ENCODE peak calls at places on chromosomes 7 and 10, in six cellular contexts. S is activated T-cell treated with anti-CD3 and anti-CD28 coated beads for 1 hour; D is GM06990; T is stimulated activated CD4-positive, alpha-beta T cell treated with anti-CD3 and anti-CD28 coated beads, Interleukin-4, amount 100 ng/mL, for 4 hours; R is progenitor cell of endocrine pancreas; M is anterior cingulate cortex. E is an unnamed sample.

GRCh38 chr10:86169506-86170254 is 196.9 kb downstream of the GRID1 start:
- DNase-seq in S (no peak), D (no peak), T (no peak), R (no peak), M (no peak), E (no peak)

GRCh38 chr10:34488476-34489130 is 326.5 kb downstream of the PARD3 start:
- DNase-seq in S (no peak), D (no peak), T (no peak), R (no peak), M (no peak), E (no peak)

GRCh38 chr7:98137826-98138151 is 31.1 kb downstream of the LMTK2 start:
- DNase-seq in S (no peak), D (peak), T (no peak), R (no peak), M (no peak), E (no peak)

GRCh38 chr10:10865303-10865702 is 152.4 kb upstream of the CELF2 start:
- DNase-seq in S (no peak), D (no peak), T (no peak), R (no peak), M (no peak), E (no peak)

GRCh38 chr10:77890097-77890496 is 36.5 kb downstream of the DLG5 start:
- DNase-seq in S (no peak), D (no peak), T (no peak), R (no peak), M (no peak), E (no peak)

GRCh38 chr7:24283900-24284698 is at the start of gene NPY:
- DNase-seq in S (no peak), D (peak), T (peak), R (no peak), M (no peak), E (no peak)

GRCh38 chr10:42980553-42981357 is 96.1 kb upstream of the RET start:
- DNase-seq in S (no peak), D (no peak), T (no peak), R (peak), M (no peak), E (no peak)

GRCh38 chr7:19920705-19921104 is 147.3 kb upstream of the TMEM196 start:
- DNase-seq in S (no peak), D (no peak), T (no peak), R (no peak), M (no peak), E (no peak)

GRCh38 chr10:87816842-87817178 is 1.2 kb downstream of the ATAD1 start:
- DNase-seq in S (no peak), D (no peak), T (no peak), R (no peak), M (no peak), E (no peak)

GRCh38 chr7:79452495-79453265 is 787 bp downstream of the MAGI2 start:
- DNase-seq in S (no peak), D (no peak), T (no peak), R (peak), M (no peak), E (no peak)

GRCh38 chr7:69246758-69247157 is 351.5 kb upstream of the AUTS2 start:
- DNase-seq in S (no peak), D (no peak), T (no peak), R (no peak), M (no peak), E (no peak)

GRCh38 chr10:63940277-63940972 is 419.2 kb downstream of the REEP3 start:
- DNase-seq in S (no peak), D (no peak), T (no peak), R (no peak), M (no peak), E (no peak)

GRCh38 chr10:14812271-14812670 is 25.6 kb downstream of the CDNF start:
- DNase-seq in S (no peak), D (no peak), T (no peak), R (no peak), M (no peak), E (no peak)

GRCh38 chr7:116671681-116672595 is at the start of gene MET:
- DNase-seq in S (no peak), D (peak), T (peak), R (peak), M (peak), E (no peak)

GRCh38 chr10:116101616-116102015 is 171.4 kb downstream of the GFRA1 start:
- DNase-seq in S (no peak), D (no peak), T (no peak), R (no peak), M (no peak), E (no peak)

GRCh38 chr7:969403-969802 is 5.9 kb downstream of the COX19 start:
- DNase-seq in S (no peak), D (no peak), T (no peak), R (no peak), M (no peak), E (no peak)

GRCh38 chr7:18125536-18125935 is 97.9 kb upstream of the PRPS1L1 start:
- DNase-seq in S (no peak), D (no peak), T (no peak), R (no peak), M (no peak), E (no peak)

GRCh38 chr7:8434290-8435002 is 1.0 kb downstream of the NXPH1 start:
- DNase-seq in S (no peak), D (no peak), T (no peak), R (no peak), M (no peak), E (no peak)

GRCh38 chr7:84497873-84498272 is 303.3 kb upstream of the SEMA3A start:
- DNase-seq in S (no peak), D (no peak), T (no peak), R (no peak), M (no peak), E (no peak)

GRCh38 chr10:90847436-90847835 is 10.4 kb downstream of the HTR7 start:
- DNase-seq in S (no peak), D (no peak), T (no peak), R (no peak), M (no peak), E (no peak)

GRCh38 chr10:53491774-53492173 is 719.2 kb upstream of the MBL2 start:
- DNase-seq in S (no peak), D (no peak), T (no peak), R (no peak), M (no peak), E (no peak)

GRCh38 chr7:91515961-91516360 is 251.7 kb downstream of the FZD1 start:
- DNase-seq in S (no peak), D (no peak), T (no peak), R (no peak), M (no peak), E (no peak)

GRCh38 chr7:24573554-24574338 is 494 bp downstream of the PALS2 start:
- DNase-seq in S (peak), D (peak), T (peak), R (peak), M (peak), E (no peak)

GRCh38 chr7:21370283-21370982 is 57.5 kb upstream of the SP4 start:
- DNase-seq in S (no peak), D (no peak), T (no peak), R (no peak), M (no peak), E (no peak)

GRCh38 chr7:115300228-115300870 is 378.5 kb downstream of the MDFIC start:
- DNase-seq in S (no peak), D (no peak), T (no peak), R (no peak), M (no peak), E (no peak)